ENCODE peak calls at places on chromosomes 16 and 17, in eight cellular contexts. M is ascending aorta, T is ELR, Y is foreskin fibroblast, W is SW 1271, K is fibroblast of mammary gland, V is prostate gland, X is ACHN. N is an unnamed sample.

GRCh38 chr16:89422527-89422904 is 67.8 kb downstream of the ANKRD11 start:
- DNase-seq in M (peak; percentile 49), T (peak; percentile 46), Y (no peak), W (no peak), K (peak; percentile 72), V (no peak), X (no peak), N (no peak)

GRCh38 chr16:4489030-4489429 is 12.8 kb downstream of the HMOX2 start:
- DNase-seq in M (no peak), T (peak; percentile 82), Y (peak; percentile 64), W (peak; percentile 17), K (peak; percentile 57), V (no peak), X (peak; percentile 92), N (no peak)

GRCh38 chr16:89395150-89396142 is 94.9 kb downstream of the ANKRD11 start:
- DNase-seq in M (peak; percentile 34), T (peak; percentile 97), Y (peak; percentile 95), W (peak; percentile 84), K (peak; percentile 99), V (peak; percentile 91), X (peak; percentile 100), N (peak; percentile 88)

GRCh38 chr16:53090591-53091507 is 36.1 kb downstream of the CHD9 start:
- DNase-seq in M (peak; percentile 86), T (peak; percentile 78), Y (peak; percentile 100), W (no peak), K (peak; percentile 100), V (peak; percentile 93), X (no peak), N (no peak)

GRCh38 chr17:8955560-8955959 is 9.9 kb downstream of the PIK3R5 start:
- DNase-seq in M (no peak), T (no peak), Y (no peak), W (no peak), K (no peak), V (no peak), X (no peak), N (no peak)

GRCh38 chr16:89863741-89864391 is 9.5 kb upstream of the TCF25 start:
- DNase-seq in M (no peak), T (peak; percentile 31), Y (peak; percentile 21), W (no peak), K (peak; percentile 25), V (no peak), X (no peak), N (no peak)

GRCh38 chr16:67415872-67416793 is at the start of gene ZDHHC1:
- DNase-seq in M (no peak), T (peak; percentile 76), Y (peak; percentile 67), W (peak; percentile 28), K (peak; percentile 80), V (peak; percentile 67), X (peak; percentile 78), N (peak; percentile 89)

GRCh38 chr17:19645608-19646250 is 2.8 kb upstream of the ALDH3A2 start:
- DNase-seq in M (no peak), T (peak; percentile 27), Y (no peak), W (peak; percentile 37), K (peak; percentile 30), V (no peak), X (peak; percentile 38), N (peak; percentile 61)

GRCh38 chr17:7004398-7005253 is 7.8 kb upstream of the RNASEK start:
- DNase-seq in M (no peak), T (peak; percentile 78), Y (peak; percentile 37), W (peak; percentile 73), K (peak; percentile 62), V (peak; percentile 47), X (peak; percentile 77), N (peak; percentile 84)

GRCh38 chr17:19263621-19264010 is 26.4 kb downstream of the EPN2 start:
- DNase-seq in M (peak; percentile 35), T (peak; percentile 76), Y (peak; percentile 81), W (no peak), K (peak; percentile 77), V (no peak), X (no peak), N (no peak)

GRCh38 chr17:34892864-34893263 is 68.4 kb downstream of the CCT6B start:
- DNase-seq in M (no peak), T (peak; percentile 39), Y (no peak), W (peak; percentile 3), K (no peak), V (no peak), X (peak; percentile 47), N (peak; percentile 33)

GRCh38 chr16:47877166-47877565 is 278.6 kb downstream of the ABCC12 start:
- DNase-seq in M (no peak), T (no peak), Y (no peak), W (no peak), K (no peak), V (no peak), X (no peak), N (no peak)

GRCh38 chr17:73096866-73097265 is 4.4 kb upstream of the SLC39A11 start:
- DNase-seq in M (peak; percentile 36), T (no peak), Y (peak; percentile 2), W (no peak), K (peak; percentile 31), V (no peak), X (no peak), N (no peak)

GRCh38 chr16:732936-733335 is 6.0 kb downstream of the HAGHL start:
- DNase-seq in M (no peak), T (peak; percentile 54), Y (no peak), W (no peak), K (no peak), V (no peak), X (peak; percentile 52), N (no peak)